ENCODE peak calls at places on chromosomes 12 and 14, in nine cellular contexts. O is aorta; P is NCI-H748 treated with DMSO at 0.1 percent for 48 hours; F is ELR; R is amygdala; K is H9; V is stimulated activated CD4-positive, alpha-beta T cell treated with anti-CD3 and anti-CD28 coated beads, Interleukin-2, amount 100 ng/mL, for 48 hours; A is activated T-helper 1 cell treated with anti-CD3 and anti-CD28 coated beads, Interleukin-2, amount 50 U/mL, for 16 hours; Q is GM23338. D is an unnamed sample.

GRCh38 chr14:22320353-22320733 is 268.7 kb downstream of the DAD1 start:
- DNase-seq in O (no peak), P (no peak), F (no peak), R (no peak), K (no peak), V (no peak), A (no peak), Q (peak), D (no peak)

GRCh38 chr12:103626498-103626897 is 39.4 kb downstream of the STAB2 start:
- DNase-seq in O (peak), P (peak), F (no peak), R (no peak), K (peak), V (no peak), A (no peak), Q (peak), D (no peak)

GRCh38 chr12:111409403-111410228 is 3.9 kb downstream of the SH2B3 start:
- DNase-seq in O (peak), P (no peak), F (peak), R (no peak), K (peak), V (no peak), A (no peak), Q (no peak), D (no peak)

GRCh38 chr14:64114166-64114565 is 180.0 kb downstream of the ESR2 start:
- DNase-seq in O (peak), P (no peak), F (no peak), R (no peak), K (peak), V (no peak), A (no peak), Q (peak), D (no peak)

GRCh38 chr12:117518594-117519270 is 157.3 kb upstream of the NOS1 start:
- DNase-seq in O (no peak), P (no peak), F (no peak), R (no peak), K (no peak), V (no peak), A (no peak), Q (no peak), D (no peak)

GRCh38 chr12:128801879-128802391 is 21.8 kb downstream of the SLC15A4 start:
- DNase-seq in O (no peak), P (no peak), F (peak), R (no peak), K (no peak), V (no peak), A (no peak), Q (no peak), D (no peak)

GRCh38 chr14:50932159-50932558 is 12.1 kb downstream of the PYGL start:
- DNase-seq in O (no peak), P (no peak), F (no peak), R (no peak), K (no peak), V (no peak), A (no peak), Q (no peak), D (no peak)

GRCh38 chr12:110042260-110042659 is 6.1 kb downstream of the C12orf76 start:
- DNase-seq in O (no peak), P (no peak), F (no peak), R (no peak), K (no peak), V (no peak), A (no peak), Q (no peak), D (no peak)

GRCh38 chr14:74085047-74085637 is 386 bp downstream of the LIN52 start:
- DNase-seq in O (no peak), P (peak), F (peak), R (no peak), K (no peak), V (peak), A (no peak), Q (peak), D (peak)

GRCh38 chr14:69932391-69932790 is 53.2 kb downstream of the SMOC1 start:
- DNase-seq in O (no peak), P (no peak), F (no peak), R (no peak), K (no peak), V (no peak), A (no peak), Q (peak), D (no peak)

GRCh38 chr12:47896633-47897032 is 8.2 kb downstream of the VDR start:
- DNase-seq in O (no peak), P (no peak), F (no peak), R (no peak), K (no peak), V (no peak), A (no peak), Q (peak), D (no peak)

GRCh38 chr12:64814432-64814831 is 10.0 kb upstream of the TBC1D30 start:
- DNase-seq in O (no peak), P (no peak), F (no peak), R (no peak), K (no peak), V (no peak), A (no peak), Q (no peak), D (no peak)

GRCh38 chr14:41872906-41873305 is 266.2 kb downstream of the LRFN5 start:
- DNase-seq in O (no peak), P (no peak), F (no peak), R (no peak), K (no peak), V (no peak), A (no peak), Q (no peak), D (no peak)

GRCh38 chr12:111635524-111635923 is 36.4 kb upstream of the ATXN2 start:
- DNase-seq in O (no peak), P (no peak), F (peak), R (no peak), K (no peak), V (no peak), A (no peak), Q (no peak), D (no peak)

GRCh38 chr12:68106160-68106559 is 53.4 kb downstream of the IFNG start:
- DNase-seq in O (no peak), P (no peak), F (peak), R (no peak), K (no peak), V (no peak), A (no peak), Q (no peak), D (no peak)

GRCh38 chr14:100589071-100589759 is 2.0 kb upstream of the BEGAIN start:
- DNase-seq in O (peak), P (no peak), F (no peak), R (no peak), K (no peak), V (no peak), A (no peak), Q (peak), D (no peak)

GRCh38 chr14:98958048-98959031 is 313.7 kb downstream of the BCL11B start:
- DNase-seq in O (no peak), P (no peak), F (no peak), R (no peak), K (peak), V (no peak), A (no peak), Q (no peak), D (no peak)

GRCh38 chr12:33825442-33825841 is 196.9 kb upstream of the ALG10 start:
- DNase-seq in O (no peak), P (no peak), F (peak), R (no peak), K (no peak), V (no peak), A (no peak), Q (no peak), D (no peak)

GRCh38 chr14:100791995-100792394 is 33.9 kb upstream of the MEG3 start:
- DNase-seq in O (peak), P (no peak), F (no peak), R (no peak), K (no peak), V (no peak), A (no peak), Q (no peak), D (no peak)

GRCh38 chr14:63205281-63205575 is 985 bp downstream of the RHOJ start:
- DNase-seq in O (no peak), P (no peak), F (no peak), R (no peak), K (no peak), V (no peak), A (no peak), Q (no peak), D (no peak)

GRCh38 chr12:114952573-114953196 is 268.7 kb upstream of the TBX3 start:
- DNase-seq in O (no peak), P (no peak), F (no peak), R (no peak), K (no peak), V (no peak), A (no peak), Q (no peak), D (no peak)

GRCh38 chr14:74176404-74176788 is 62.9 kb upstream of the VSX2 start:
- DNase-seq in O (no peak), P (no peak), F (peak), R (no peak), K (no peak), V (no peak), A (no peak), Q (no peak), D (no peak)

D was measured in GM12892.